ENCODE peak calls at places on chromosomes 4 and X, in four cellular contexts. C is amniotic stem cell; V is CD4-positive, alpha-beta T cell; R is stromal cell of bone marrow. S is an unnamed sample.

GRCh38 chr4:1492636-1493539 is 86.6 kb upstream of the NKX1-1 start:
- DNase-seq in C (no peak), V (no peak), R (no peak), S (no peak)

GRCh38 chr4:54716478-54717065 is 58.8 kb downstream of the KIT start:
- DNase-seq in C (no peak), V (no peak), R (no peak), S (no peak)

GRCh38 chrX:1307626-1308340 is 28.8 kb upstream of the IL3RA start:
- DNase-seq in C (no peak), V (no peak), R (no peak), S (no peak)

GRCh38 chrX:137227164-137227563 is 193.4 kb upstream of the GPR101 start:
- DNase-seq in C (no peak), V (no peak), R (no peak), S (no peak)

GRCh38 chr4:18075823-18076433 is 54.4 kb upstream of the LCORL start:
- DNase-seq in C (no peak), V (peak; percentile 11), R (no peak), S (no peak)

GRCh38 chrX:19867411-19867732 is 20.0 kb downstream of the SH3KBP1 start:
- DNase-seq in C (no peak), V (no peak), R (no peak), S (no peak)

GRCh38 chr4:162475221-162475620 is 311.4 kb upstream of the FSTL5 start:
- DNase-seq in C (no peak), V (no peak), R (no peak), S (no peak)

GRCh38 chrX:1453390-1453783 is 678 bp upstream of the ASMTL start:
- DNase-seq in C (no peak), V (no peak), R (no peak), S (no peak)

GRCh38 chr4:158722291-158722916 is 792 bp downstream of the PPID start:
- DNase-seq in C (no peak), V (no peak), R (peak; percentile 30), S (no peak)

GRCh38 chr4:5712517-5712916 is 1.5 kb downstream of the EVC start:
- DNase-seq in C (no peak), V (no peak), R (no peak), S (peak; percentile 17)

GRCh38 chr4:108213723-108214122 is 45.0 kb upstream of the LEF1 start:
- DNase-seq in C (no peak), V (no peak), R (no peak), S (no peak)

GRCh38 chrX:109268340-109268739 is 213.5 kb downstream of the GUCY2F start:
- DNase-seq in C (no peak), V (no peak), R (no peak), S (no peak)

GRCh38 chr4:21790437-21791029 is 158.0 kb downstream of the KCNIP4 start:
- DNase-seq in C (peak; percentile 33), V (no peak), R (no peak), S (no peak)

GRCh38 chr4:150358691-150359090 is 223.3 kb upstream of the MAB21L2 start:
- DNase-seq in C (no peak), V (no peak), R (no peak), S (no peak)

GRCh38 chrX:45187731-45188130 is 12.9 kb downstream of the DIPK2B start:
- DNase-seq in C (no peak), V (no peak), R (no peak), S (no peak)

GRCh38 chr4:55932489-55932888 is 16.3 kb upstream of the CEP135 start:
- DNase-seq in C (no peak), V (no peak), R (no peak), S (no peak)

GRCh38 chr4:128574706-128575105 is 234.8 kb upstream of the JADE1 start:
- DNase-seq in C (no peak), V (peak; percentile 57), R (peak; percentile 41), S (no peak)

GRCh38 chrX:131729295-131729694 is 185.4 kb downstream of the OR13H1 start:
- DNase-seq in C (peak; percentile 31), V (no peak), R (peak; percentile 57), S (no peak)

GRCh38 chr4:84995386-84995785 is 28.9 kb upstream of the WDFY3 start:
- DNase-seq in C (no peak), V (no peak), R (no peak), S (peak; percentile 10)

GRCh38 chr4:1396806-1397455 is 9.3 kb downstream of the NKX1-1 start:
- DNase-seq in C (no peak), V (no peak), R (no peak), S (no peak)

GRCh38 chr4:174120446-174121142 is 162.9 kb downstream of the FBXO8 start:
- DNase-seq in C (peak; percentile 46), V (no peak), R (peak; percentile 50), S (peak; percentile 57)

GRCh38 chrX:119411959-119412358 is 12.8 kb downstream of the SLC25A43 start:
- DNase-seq in C (no peak), V (no peak), R (no peak), S (no peak)

GRCh38 chr4:16597829-16598228 is 300.6 kb downstream of the LDB2 start:
- DNase-seq in C (peak; percentile 22), V (no peak), R (peak; percentile 43), S (no peak)

GRCh38 chr4:81839347-81840042 is 367.8 kb upstream of the RASGEF1B start:
- DNase-seq in C (no peak), V (no peak), R (no peak), S (no peak)

S was measured in HTR-8/SVneo.